ENCODE peak calls at places on chromosome 6, in seven cellular contexts. One of them, this sample, is unnamed. For H3K4me1, the result is how much of the 10 kb centered on the place peaks cover.

GRCh38 chr6:156423075-156423474 is 354.1 kb upstream of the ARID1B start:
- DNase-seq in ascending aorta: no peak
- DNase-seq in body of pancreas: no peak
- DNase-seq in heart left ventricle: no peak
- DNase-seq in heart right ventricle: no peak
- DNase-seq in adrenal gland: no peak
- DNase-seq in stomach: no peak
- DNase-seq in this sample: no peak

GRCh38 chr6:34239240-34239825 is 2.7 kb downstream of the HMGA1 start:
- DNase-seq in adrenal gland: no peak
- DNase-seq in stomach: no peak
- DNase-seq in ascending aorta: no peak
- DNase-seq in heart left ventricle: no peak
- DNase-seq in heart right ventricle: no peak
- DNase-seq in body of pancreas: no peak
- DNase-seq in this sample: no peak

GRCh38 chr6:106631356-106631755 is 2.0 kb downstream of the QRSL1 start:
- DNase-seq in body of pancreas: no peak
- DNase-seq in heart left ventricle: no peak
- DNase-seq in heart right ventricle: no peak
- DNase-seq in ascending aorta: no peak
- DNase-seq in stomach: no peak
- DNase-seq in adrenal gland: peak
- DNase-seq in this sample: no peak

GRCh38 chr6:97669191-97669651 is 386.2 kb upstream of the MMS22L start:
- DNase-seq in ascending aorta: no peak
- DNase-seq in heart right ventricle: peak
- DNase-seq in stomach: no peak
- DNase-seq in adrenal gland: peak
- DNase-seq in heart left ventricle: peak
- DNase-seq in body of pancreas: no peak
- DNase-seq in this sample: no peak

GRCh38 chr6:17354700-17355403 is 38.5 kb upstream of the CAP2 start:
- DNase-seq in ascending aorta: no peak
- DNase-seq in heart left ventricle: no peak
- DNase-seq in adrenal gland: no peak
- DNase-seq in stomach: no peak
- DNase-seq in body of pancreas: no peak
- DNase-seq in heart right ventricle: no peak
- DNase-seq in this sample: no peak

GRCh38 chr6:16140607-16141006 is 11.7 kb downstream of the MYLIP start:
- DNase-seq in adrenal gland: no peak
- DNase-seq in heart right ventricle: no peak
- DNase-seq in heart left ventricle: no peak
- DNase-seq in stomach: no peak
- DNase-seq in body of pancreas: no peak
- DNase-seq in ascending aorta: no peak
- DNase-seq in this sample: no peak

GRCh38 chr6:158457616-158458278 is 102.1 kb upstream of the TMEM181 start:
- DNase-seq in ascending aorta: no peak
- DNase-seq in body of pancreas: no peak
- DNase-seq in heart left ventricle: no peak
- DNase-seq in adrenal gland: no peak
- DNase-seq in stomach: no peak
- DNase-seq in heart right ventricle: no peak
- DNase-seq in this sample: no peak

GRCh38 chr6:107448776-107449175 is 10.6 kb downstream of the PDSS2 start:
- DNase-seq in heart right ventricle: no peak
- DNase-seq in body of pancreas: no peak
- DNase-seq in ascending aorta: no peak
- DNase-seq in stomach: no peak
- DNase-seq in heart left ventricle: no peak
- DNase-seq in adrenal gland: no peak
- DNase-seq in this sample: no peak

GRCh38 chr6:3520541-3521220 is 63.8 kb upstream of the SLC22A23 start:
- DNase-seq in ascending aorta: no peak
- DNase-seq in adrenal gland: no peak
- DNase-seq in heart right ventricle: no peak
- DNase-seq in heart left ventricle: no peak
- DNase-seq in body of pancreas: no peak
- DNase-seq in stomach: no peak
- DNase-seq in this sample: no peak

GRCh38 chr6:7846971-7847818 is 63.4 kb downstream of the TXNDC5 start:
- DNase-seq in adrenal gland: peak
- DNase-seq in heart right ventricle: no peak
- DNase-seq in body of pancreas: no peak
- DNase-seq in stomach: no peak
- DNase-seq in heart left ventricle: no peak
- DNase-seq in ascending aorta: no peak
- DNase-seq in this sample: no peak

GRCh38 chr6:108275971-108276370 is 15.1 kb upstream of the SNX3 start:
- DNase-seq in body of pancreas: no peak
- DNase-seq in heart left ventricle: no peak
- DNase-seq in adrenal gland: no peak
- DNase-seq in ascending aorta: no peak
- DNase-seq in heart right ventricle: no peak
- DNase-seq in stomach: no peak
- DNase-seq in this sample: no peak

GRCh38 chr6:124888581-124889371 is 73.5 kb upstream of the RNF217 start:
- DNase-seq in heart right ventricle: no peak
- DNase-seq in ascending aorta: no peak
- DNase-seq in heart left ventricle: no peak
- DNase-seq in stomach: no peak
- DNase-seq in adrenal gland: no peak
- DNase-seq in body of pancreas: no peak
- DNase-seq in this sample: no peak

GRCh38 chr6:158536891-158537798 is 22.7 kb upstream of the TMEM181 start:
- DNase-seq in body of pancreas: peak
- DNase-seq in ascending aorta: no peak
- DNase-seq in adrenal gland: peak
- DNase-seq in stomach: no peak
- DNase-seq in heart right ventricle: no peak
- DNase-seq in heart left ventricle: peak
- DNase-seq in this sample: no peak

GRCh38 chr6:30200551-30201281 is 12.5 kb downstream of the TRIM26 start:
- DNase-seq in adrenal gland: no peak
- DNase-seq in heart left ventricle: no peak
- DNase-seq in body of pancreas: no peak
- DNase-seq in heart right ventricle: no peak
- DNase-seq in ascending aorta: no peak
- DNase-seq in stomach: no peak
- DNase-seq in this sample: no peak

GRCh38 chr6:21079468-21080048 is 514.0 kb upstream of the SOX4 start:
- DNase-seq in ascending aorta: no peak
- DNase-seq in heart left ventricle: no peak
- DNase-seq in heart right ventricle: no peak
- DNase-seq in stomach: no peak
- DNase-seq in adrenal gland: no peak
- DNase-seq in body of pancreas: no peak
- DNase-seq in this sample: no peak

GRCh38 chr6:30963641-30964040 is 19.9 kb upstream of the MUC21 start:
- DNase-seq in heart right ventricle: no peak
- DNase-seq in stomach: no peak
- DNase-seq in ascending aorta: no peak
- DNase-seq in body of pancreas: peak
- DNase-seq in adrenal gland: peak
- DNase-seq in heart left ventricle: no peak
- DNase-seq in this sample: no peak

GRCh38 chr6:21381336-21381963 is 212.1 kb upstream of the SOX4 start:
- DNase-seq in adrenal gland: no peak
- DNase-seq in heart left ventricle: no peak
- DNase-seq in body of pancreas: no peak
- DNase-seq in heart right ventricle: no peak
- DNase-seq in stomach: no peak
- DNase-seq in ascending aorta: no peak
- DNase-seq in this sample: no peak

GRCh38 chr6:38579010-38579628 is 60.6 kb downstream of the BTBD9 start:
- DNase-seq in heart left ventricle: no peak
- DNase-seq in body of pancreas: no peak
- DNase-seq in stomach: no peak
- DNase-seq in heart right ventricle: no peak
- DNase-seq in adrenal gland: no peak
- DNase-seq in ascending aorta: no peak
- DNase-seq in this sample: no peak

GRCh38 chr6:81763968-81764367 is 11.5 kb upstream of the TENT5A start:
- DNase-seq in stomach: no peak
- DNase-seq in ascending aorta: no peak
- DNase-seq in adrenal gland: no peak
- DNase-seq in body of pancreas: no peak
- DNase-seq in heart right ventricle: no peak
- DNase-seq in heart left ventricle: no peak
- DNase-seq in this sample: no peak

GRCh38 chr6:81768150-81768942 is 15.9 kb upstream of the TENT5A start:
- DNase-seq in stomach: no peak
- DNase-seq in ascending aorta: no peak
- DNase-seq in heart right ventricle: no peak
- DNase-seq in body of pancreas: no peak
- DNase-seq in heart left ventricle: no peak
- DNase-seq in adrenal gland: no peak
- DNase-seq in this sample: no peak

GRCh38 chr6:81767163-81768000 is 14.9 kb upstream of the TENT5A start:
- DNase-seq in stomach: no peak
- DNase-seq in ascending aorta: no peak
- DNase-seq in body of pancreas: peak
- DNase-seq in adrenal gland: no peak
- DNase-seq in heart right ventricle: no peak
- DNase-seq in heart left ventricle: no peak
- DNase-seq in this sample: no peak

GRCh38 chr6:81769834-81770233 is 17.4 kb upstream of the TENT5A start:
- DNase-seq in adrenal gland: no peak
- DNase-seq in body of pancreas: no peak
- DNase-seq in ascending aorta: no peak
- DNase-seq in heart right ventricle: no peak
- DNase-seq in heart left ventricle: no peak
- DNase-seq in stomach: no peak
- DNase-seq in this sample: no peak

GRCh38 chr6:81766482-81767069 is 14.1 kb upstream of the TENT5A start:
- DNase-seq in adrenal gland: no peak
- DNase-seq in ascending aorta: no peak
- DNase-seq in heart left ventricle: no peak
- DNase-seq in body of pancreas: no peak
- DNase-seq in heart right ventricle: no peak
- DNase-seq in stomach: no peak
- DNase-seq in this sample: no peak
- H3K27ac ChIP-seq in adrenal gland: peak
- H3K27ac ChIP-seq in ascending aorta: peak
- H3K27ac ChIP-seq in heart left ventricle: peak
- H3K27ac ChIP-seq in body of pancreas: peak
- H3K27ac ChIP-seq in heart right ventricle: no peak
- H3K27ac ChIP-seq in stomach: peak
- H3K27ac ChIP-seq in this sample: peak

GRCh38 chr6:95515975-95516374 is 61.4 kb upstream of the MANEA start:
- DNase-seq in body of pancreas: no peak
- DNase-seq in heart right ventricle: no peak
- DNase-seq in heart left ventricle: no peak
- DNase-seq in ascending aorta: no peak
- DNase-seq in adrenal gland: no peak
- DNase-seq in stomach: no peak
- DNase-seq in this sample: no peak
- H3K4me3 ChIP-seq in body of pancreas: no peak
- H3K4me3 ChIP-seq in heart right ventricle: no peak
- H3K4me3 ChIP-seq in heart left ventricle: no peak
- H3K4me3 ChIP-seq in ascending aorta: no peak
- H3K4me3 ChIP-seq in adrenal gland: no peak
- H3K4me3 ChIP-seq in stomach: no peak
- H3K4me3 ChIP-seq in this sample: no peak

GRCh38 chr6:54916858-54917257 is 70.3 kb downstream of the FAM83B start:
- DNase-seq in stomach: no peak
- DNase-seq in heart right ventricle: no peak
- DNase-seq in ascending aorta: no peak
- DNase-seq in adrenal gland: no peak
- DNase-seq in heart left ventricle: no peak
- DNase-seq in body of pancreas: no peak
- DNase-seq in this sample: no peak
- H3K4me1 ChIP-seq in stomach: under half
- H3K4me1 ChIP-seq in heart right ventricle: under half
- H3K4me1 ChIP-seq in ascending aorta: under half
- H3K4me1 ChIP-seq in adrenal gland: under half
- H3K4me1 ChIP-seq in heart left ventricle: under half
- H3K4me1 ChIP-seq in body of pancreas: under half
- H3K4me1 ChIP-seq in this sample: under half

GRCh38 chr6:50822078-50822476 is 3.4 kb downstream of the TFAP2B start:
- DNase-seq in heart right ventricle: no peak
- DNase-seq in body of pancreas: no peak
- DNase-seq in stomach: no peak
- DNase-seq in adrenal gland: no peak
- DNase-seq in heart left ventricle: no peak
- DNase-seq in ascending aorta: no peak
- DNase-seq in this sample: no peak
- H3K27ac ChIP-seq in heart right ventricle: no peak
- H3K27ac ChIP-seq in body of pancreas: no peak
- H3K27ac ChIP-seq in stomach: no peak
- H3K27ac ChIP-seq in adrenal gland: peak
- H3K27ac ChIP-seq in heart left ventricle: no peak
- H3K27ac ChIP-seq in ascending aorta: no peak
- H3K27ac ChIP-seq in this sample: no peak

DNA sequence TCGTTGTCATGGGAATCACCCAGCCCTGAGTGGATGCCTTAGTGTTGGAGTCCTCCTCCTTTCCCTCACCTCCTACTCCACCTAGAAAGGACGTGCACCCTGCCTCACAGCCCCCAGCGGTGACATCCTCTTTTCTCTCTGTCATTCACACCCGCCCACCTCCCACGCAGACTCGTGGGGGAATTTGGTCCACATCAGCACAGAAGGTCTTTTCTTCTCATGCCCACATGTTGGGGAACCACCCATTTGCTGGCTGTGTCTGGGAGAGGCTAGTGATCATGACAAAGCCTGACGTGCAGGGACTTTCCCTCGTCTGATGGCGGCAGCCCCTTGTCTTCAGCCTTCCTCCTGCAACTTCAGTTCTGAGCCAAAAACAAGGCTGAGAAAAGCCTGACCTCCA is 96.0 kb upstream of the CNKSR3 start:
- DNase-seq in ascending aorta: no peak
- DNase-seq in adrenal gland: no peak
- DNase-seq in body of pancreas: no peak
- DNase-seq in stomach: no peak
- DNase-seq in heart right ventricle: no peak
- DNase-seq in heart left ventricle: no peak
- DNase-seq in this sample: no peak
- H3K4me3 ChIP-seq in ascending aorta: no peak
- H3K4me3 ChIP-seq in adrenal gland: no peak
- H3K4me3 ChIP-seq in body of pancreas: no peak
- H3K4me3 ChIP-seq in stomach: no peak
- H3K4me3 ChIP-seq in heart right ventricle: no peak
- H3K4me3 ChIP-seq in heart left ventricle: no peak
- H3K4me3 ChIP-seq in this sample: no peak

GRCh38 chr6:13425971-13426931 is 61.1 kb downstream of the GFOD1 start:
- DNase-seq in stomach: no peak
- DNase-seq in body of pancreas: no peak
- DNase-seq in adrenal gland: no peak
- DNase-seq in ascending aorta: no peak
- DNase-seq in heart right ventricle: no peak
- DNase-seq in heart left ventricle: peak
- DNase-seq in this sample: no peak
- H3K4me1 ChIP-seq in stomach: under half
- H3K4me1 ChIP-seq in body of pancreas: under half
- H3K4me1 ChIP-seq in adrenal gland: under half
- H3K4me1 ChIP-seq in ascending aorta: under half
- H3K4me1 ChIP-seq in heart right ventricle: half or more
- H3K4me1 ChIP-seq in heart left ventricle: half or more
- H3K4me1 ChIP-seq in this sample: half or more

GRCh38 chr6:134161036-134161435 is 108.6 kb upstream of the SLC2A12 start:
- DNase-seq in body of pancreas: no peak
- DNase-seq in stomach: no peak
- DNase-seq in ascending aorta: no peak
- DNase-seq in adrenal gland: no peak
- DNase-seq in heart left ventricle: no peak
- DNase-seq in heart right ventricle: no peak
- DNase-seq in this sample: no peak
- H3K27ac ChIP-seq in body of pancreas: no peak
- H3K27ac ChIP-seq in stomach: no peak
- H3K27ac ChIP-seq in ascending aorta: no peak
- H3K27ac ChIP-seq in adrenal gland: no peak
- H3K27ac ChIP-seq in heart left ventricle: no peak
- H3K27ac ChIP-seq in heart right ventricle: no peak
- H3K27ac ChIP-seq in this sample: no peak